ENCODE peak calls at places on chromosomes 5 and 9, in seven cellular contexts. I is stomach, W is A549, Y is SK-N-SH, Q is HepG2, E is tibial nerve, T is ovary. S is an unnamed sample.

GRCh38 chr9:133275105-133276000 is at the start of gene ABO:
- DNase-seq in Y (peak; percentile 58), E (no peak), I (peak; percentile 50), Q (no peak), W (no peak), T (peak; percentile 70), S (peak; percentile 58)

GRCh38 chr5:95102687-95103086 is 182.2 kb downstream of the MCTP1 start:
- DNase-seq in I (no peak), Y (no peak), E (no peak), W (no peak), Q (no peak), T (no peak), S (no peak)

GRCh38 chr5:110899566-110900412 is 161.0 kb downstream of the SLC25A46 start:
- DNase-seq in T (no peak), E (no peak), Q (no peak), W (no peak), I (no peak), Y (no peak), S (no peak)

GRCh38 chr5:141437208-141437607 is 6.9 kb downstream of the PCDHGA12 start:
- DNase-seq in Y (no peak), T (no peak), W (no peak), Q (no peak), E (no peak), I (no peak), S (no peak)

GRCh38 chr5:155728146-155728856 is 598.7 kb upstream of the SGCD start:
- DNase-seq in W (peak; percentile 71), I (peak; percentile 26), E (no peak), Q (no peak), Y (peak; percentile 83), T (peak; percentile 59), S (peak; percentile 52)

GRCh38 chr5:80093796-80094195 is 58.6 kb downstream of the THBS4 start:
- DNase-seq in I (no peak), T (no peak), E (no peak), Q (peak; percentile 91), Y (no peak), W (no peak), S (no peak)

GRCh38 chr5:74412064-74412463 is 228.5 kb downstream of the ENC1 start:
- DNase-seq in W (no peak), I (no peak), T (no peak), Q (no peak), Y (no peak), E (no peak), S (no peak)

GRCh38 chr5:7422719-7423118 is 26.8 kb downstream of the ADCY2 start:
- DNase-seq in T (no peak), E (no peak), Q (no peak), W (no peak), Y (no peak), I (no peak), S (no peak)

GRCh38 chr5:91190333-91190680 is 192.8 kb downstream of the ARRDC3 start:
- DNase-seq in Y (no peak), Q (no peak), T (peak; percentile 14), E (no peak), W (no peak), I (no peak), S (no peak)

GRCh38 chr9:83521017-83521810 is 17.0 kb downstream of the FRMD3 start:
- DNase-seq in T (no peak), Q (no peak), W (no peak), Y (no peak), I (no peak), E (no peak), S (no peak)
- TF ChIP-seq CTCF in T (no peak), Q (no peak), W (no peak), Y (no peak), I (no peak), E (no peak), S (no peak)

DNA sequence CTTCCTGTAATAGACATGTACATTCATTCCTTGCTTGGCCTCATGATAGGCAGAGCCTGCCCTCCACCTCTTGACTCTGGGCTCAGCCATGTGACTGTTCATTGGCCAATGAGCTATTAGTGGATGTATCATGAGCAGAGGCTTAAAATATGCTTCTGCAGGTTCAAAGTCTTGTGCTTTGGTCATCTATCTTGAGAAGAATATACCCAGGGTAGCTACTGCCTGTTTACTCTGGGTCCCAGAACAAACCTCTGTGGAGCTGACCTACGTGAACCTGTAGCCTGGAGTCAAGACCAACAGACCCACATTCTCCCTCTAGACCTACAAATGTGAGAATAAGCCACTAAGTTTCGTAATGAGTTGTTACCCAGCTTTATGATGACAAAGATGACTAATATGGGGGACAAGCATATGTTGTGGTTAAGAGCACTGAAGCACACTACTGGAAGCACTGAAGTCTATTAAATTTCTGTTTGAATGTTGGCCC is 244.4 kb downstream of the MAST4 start:
- DNase-seq in E (no peak), I (no peak), Q (peak; percentile 29), Y (no peak), W (no peak), T (no peak), S (no peak)
- TF ChIP-seq EP300 in E (no peak), I (no peak), Q (no peak), Y (no peak), W (no peak), T (no peak), S (no peak)

GRCh38 chr9:124197177-124198095 is 60.3 kb upstream of the NEK6 start:
- DNase-seq in Q (no peak), I (peak; percentile 5), W (no peak), Y (no peak), T (no peak), E (no peak), S (peak; percentile 32)
- TF ChIP-seq CTCF in Q (no peak), I (no peak), W (no peak), Y (no peak), T (no peak), E (no peak), S (no peak)

DNA sequence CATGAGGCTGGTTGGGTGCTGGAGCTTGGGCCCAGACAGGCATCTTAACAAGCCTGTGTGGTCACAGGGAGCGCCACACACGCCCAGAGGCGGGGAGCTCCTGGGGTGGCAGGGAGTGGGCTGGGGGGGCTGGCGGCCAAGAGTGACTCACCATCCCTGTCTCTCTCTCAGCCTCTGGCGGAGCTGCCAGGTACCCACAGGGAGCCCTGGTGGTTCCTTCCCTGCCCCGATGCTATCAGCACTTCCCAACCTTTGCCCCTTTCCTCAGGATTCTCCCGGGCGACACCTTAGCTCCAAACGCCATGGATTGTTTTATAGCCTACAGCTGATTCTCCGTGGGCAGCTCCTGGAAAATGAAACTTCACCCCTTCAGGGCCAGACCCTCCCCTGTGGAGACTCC is 5.5 kb downstream of the SLC9A3 start:
- DNase-seq in T (no peak), I (no peak), Q (no peak), E (no peak), W (no peak), Y (no peak), S (peak; percentile 77)
- TF ChIP-seq EP300 in T (no peak), I (no peak), Q (no peak), E (no peak), W (no peak), Y (no peak), S (no peak)

GRCh38 chr9:128998462-128998861 is 29.7 kb downstream of the SH3GLB2 start:
- DNase-seq in I (no peak), W (no peak), Q (no peak), Y (no peak), T (no peak), E (no peak), S (no peak)

GRCh38 chr9:128995791-128996190 is 32.3 kb downstream of the SH3GLB2 start:
- DNase-seq in Q (no peak), Y (no peak), W (no peak), E (no peak), I (no peak), T (no peak), S (no peak)

GRCh38 chr9:128987800-128988199 is 40.3 kb downstream of the NUP188 start:
- DNase-seq in T (no peak), E (no peak), W (no peak), Q (no peak), Y (no peak), I (no peak), S (no peak)

GRCh38 chr9:128992995-128993394 is 35.1 kb downstream of the SH3GLB2 start:
- DNase-seq in W (no peak), Y (no peak), E (no peak), Q (no peak), I (peak; percentile 51), T (no peak), S (no peak)
- TF ChIP-seq CTCF in W (no peak), Y (peak; percentile 31), E (no peak), Q (peak; percentile 34), I (peak; percentile 27), T (no peak), S (peak; percentile 12)

DNA sequence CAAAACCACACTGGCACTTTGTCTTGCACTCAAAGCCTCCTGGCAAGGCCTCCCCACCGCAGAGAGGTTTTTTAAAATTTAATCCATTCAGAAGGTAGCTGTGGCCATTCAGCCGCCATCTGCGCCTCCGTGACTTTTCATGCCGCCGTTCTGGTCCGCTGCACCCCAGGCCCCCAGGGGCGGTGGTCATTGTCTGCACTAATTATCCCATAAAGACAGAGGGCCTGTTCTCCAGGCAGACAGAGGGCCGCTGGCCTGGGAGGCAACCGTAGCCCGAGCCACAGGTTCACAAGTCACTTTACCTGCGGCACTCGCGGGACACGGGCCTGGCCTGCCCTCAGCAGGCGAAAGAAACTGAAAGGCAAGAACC is 49.4 kb downstream of the EXD3 start:
- DNase-seq in T (no peak), W (no peak), Y (no peak), Q (no peak), I (no peak), E (no peak), S (no peak)
- TF ChIP-seq EP300 in T (no peak), W (no peak), Y (no peak), Q (no peak), I (no peak), E (no peak), S (no peak)

S was measured in transverse colon.